ENCODE peak calls at places on chromosomes 5 and 9, in four cellular contexts. K is WTC11, F is K562, T is HepG2. H is an unnamed sample.

GRCh38 chr5:173324115-173325001 is 3.9 kb downstream of the STC2 start:
- DNase-seq in F (peak; percentile 69), T (no peak), K (no peak), H (peak; percentile 94)

GRCh38 chr5:155983954-155984353 is 343.0 kb upstream of the SGCD start:
- DNase-seq in F (no peak), T (no peak), K (no peak), H (no peak)

GRCh38 chr9:116494815-116495634 is 192.1 kb upstream of the TRIM32 start:
- DNase-seq in F (peak; percentile 51), K (peak; percentile 69), T (peak; percentile 26), H (no peak)

GRCh38 chr5:109249126-109249525 is 160.6 kb downstream of the PJA2 start:
- DNase-seq in K (no peak), F (no peak), T (no peak), H (no peak)

GRCh38 chr5:149658299-149658698 is 71.8 kb upstream of the PPARGC1B start:
- DNase-seq in F (no peak), K (no peak), T (no peak), H (no peak)

GRCh38 chr9:130927995-130928900 is 10.8 kb downstream of the FIBCD1 start:
- DNase-seq in F (peak; percentile 64), T (peak; percentile 70), K (no peak), H (peak; percentile 77)

GRCh38 chr9:133883356-133883755 is 108.8 kb downstream of the VAV2 start:
- DNase-seq in T (no peak), K (no peak), F (no peak), H (no peak)

GRCh38 chr9:116661037-116661954 is 25.8 kb upstream of the TRIM32 start:
- DNase-seq in F (peak; percentile 47), T (peak; percentile 57), K (no peak), H (peak; percentile 53)

GRCh38 chr5:132202711-132203463 is 24.8 kb downstream of the P4HA2 start:
- DNase-seq in T (no peak), F (no peak), K (no peak), H (no peak)

GRCh38 chr5:171207256-171207866 is 101.7 kb upstream of the TLX3 start:
- DNase-seq in T (peak; percentile 27), K (no peak), F (peak; percentile 34), H (peak; percentile 15)

GRCh38 chr5:44398382-44398781 is 9.2 kb upstream of the FGF10 start:
- DNase-seq in K (no peak), T (no peak), F (no peak), H (no peak)

GRCh38 chr5:15037247-15037908 is 165.8 kb upstream of the ANKH start:
- DNase-seq in K (no peak), F (no peak), T (no peak), H (no peak)

GRCh38 chr5:33852327-33852726 is 39.5 kb downstream of the ADAMTS12 start:
- DNase-seq in T (no peak), F (no peak), K (no peak), H (no peak)

GRCh38 chr9:20315672-20316071 is 306.6 kb downstream of the MLLT3 start:
- DNase-seq in K (no peak), F (no peak), T (no peak), H (no peak)

GRCh38 chr5:172816887-172817418 is 17.1 kb upstream of the ERGIC1 start:
- DNase-seq in T (no peak), F (peak; percentile 52), K (no peak), H (no peak)

GRCh38 chr5:97840643-97841042 is 657.6 kb upstream of the RIOK2 start:
- DNase-seq in F (no peak), T (no peak), K (no peak), H (no peak)

GRCh38 chr9:1460143-1460769 is 410.1 kb downstream of the DMRT2 start:
- DNase-seq in K (peak; percentile 28), T (peak; percentile 53), F (no peak), H (peak; percentile 22)

GRCh38 chr5:172505840-172506638 is 51.7 kb upstream of the SH3PXD2B start:
- DNase-seq in K (no peak), T (no peak), F (no peak), H (no peak)

GRCh38 chr5:26192496-26192895 is 845.9 kb downstream of the CDH9 start:
- DNase-seq in F (no peak), K (no peak), T (no peak), H (no peak)

GRCh38 chr5:6755941-6756340 is 42.7 kb downstream of the TENT4A start:
- DNase-seq in K (no peak), T (no peak), F (no peak), H (no peak)
- TF ChIP-seq FOXJ3 in K (no peak), T (no peak), F (no peak), H (no peak)

GRCh38 chr5:126490167-126490937 is 67.1 kb downstream of the GRAMD2B start:
- DNase-seq in F (no peak), T (no peak), K (peak; percentile 23), H (no peak)

GRCh38 chr5:126494393-126494792 is 71.2 kb downstream of the GRAMD2B start:
- DNase-seq in F (no peak), T (no peak), K (no peak), H (no peak)

GRCh38 chr5:126497506-126497905 is 74.3 kb downstream of the GRAMD2B start:
- DNase-seq in T (no peak), K (no peak), F (no peak), H (no peak)

GRCh38 chr5:126488362-126489065 is 65.3 kb downstream of the GRAMD2B start:
- DNase-seq in T (no peak), K (no peak), F (no peak), H (no peak)

DNA sequence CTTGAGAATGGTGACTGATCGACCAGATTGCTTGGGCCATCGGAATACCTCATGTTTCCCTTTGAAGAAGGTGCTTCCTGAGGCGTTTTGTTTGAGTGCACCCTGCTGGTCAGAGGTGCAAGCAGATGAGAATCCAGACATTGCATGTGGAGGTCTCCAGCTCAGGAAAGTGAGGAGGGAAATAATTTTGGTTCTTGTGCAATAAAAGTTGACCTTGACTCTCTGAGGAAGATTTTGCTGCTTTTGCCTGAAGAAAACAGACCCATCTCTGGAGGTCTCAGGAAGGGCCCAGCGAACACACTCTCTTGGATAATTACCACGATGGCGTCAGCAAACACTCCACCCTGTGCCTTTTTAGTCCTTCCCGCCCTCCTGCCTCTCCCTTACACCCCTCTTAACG is 69.7 kb downstream of the GRAMD2B start:
- DNase-seq in K (peak; percentile 23), T (peak; percentile 35), F (no peak), H (no peak)
- TF ChIP-seq FOXJ3 in K (no peak), T (no peak), F (no peak), H (no peak)

DNA sequence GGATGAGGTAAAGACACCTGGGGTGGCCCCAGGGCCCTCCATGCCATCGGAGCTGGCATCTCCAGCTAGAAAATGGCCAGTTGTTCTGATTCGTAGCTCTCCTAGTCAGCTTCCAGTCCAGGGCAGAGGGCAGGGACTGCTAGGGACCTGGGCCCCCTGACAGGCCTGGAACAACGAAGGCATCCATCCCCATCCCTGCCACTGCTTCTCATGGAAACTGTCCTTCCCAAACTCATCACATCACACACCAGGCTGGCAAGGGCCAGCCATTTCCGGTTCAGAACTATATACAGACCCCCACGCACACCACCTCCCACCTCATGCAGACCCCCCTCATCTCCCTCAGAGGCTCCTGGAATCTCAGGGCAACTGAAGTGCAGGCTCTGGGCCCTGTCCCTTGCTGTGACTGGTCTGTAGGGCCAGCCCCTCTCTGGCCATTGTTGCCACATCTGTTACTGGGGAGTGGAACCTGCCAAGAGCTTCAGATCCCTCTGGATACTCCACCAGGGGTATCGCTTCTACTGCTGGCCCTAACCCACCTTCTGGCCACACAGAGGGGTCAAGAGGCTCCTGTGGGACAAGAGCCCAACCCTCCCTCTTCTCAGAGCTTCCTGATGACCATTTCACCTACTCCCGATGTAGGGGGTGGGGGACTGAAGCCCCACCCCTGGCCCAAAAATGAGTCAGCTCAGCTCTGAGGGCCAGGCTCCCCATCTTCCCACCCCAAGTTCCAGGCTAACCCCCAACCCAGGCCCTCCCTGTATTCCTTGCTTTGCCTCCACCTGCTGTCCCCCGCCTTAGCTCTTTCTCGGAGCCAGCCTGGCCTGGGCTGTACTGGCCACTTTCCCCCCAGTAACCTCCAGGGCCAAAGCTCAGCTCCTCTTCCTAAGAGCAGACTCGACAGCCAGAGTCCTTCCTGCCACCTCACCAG is 1.2 kb upstream of the MZB1 start:
- DNase-seq in T (no peak), K (no peak), F (no peak), H (no peak)
- TF ChIP-seq FOXJ3 in T (no peak), K (no peak), F (no peak), H (no peak)

GRCh38 chr9:97627624-97628023 is 5.5 kb downstream of the TSTD2 start:
- DNase-seq in F (no peak), K (no peak), T (no peak), H (no peak)
- TF ChIP-seq FOXJ3 in F (no peak), K (no peak), T (no peak), H (no peak)

H was measured in SK-N-SH.